ENCODE peak calls at places on chromosomes 11 and 22, in seven cellular contexts. O is mammary epithelial cell; R is CD8-positive, alpha-beta T cell; P is Calu3; E is epithelial cell of esophagus; L is Peyer's patch; C is K562. S is an unnamed sample.

GRCh38 chr11:78930810-78931209 is 356.1 kb upstream of the NARS2 start:
- DNase-seq in O (no peak), R (no peak), P (no peak), E (no peak), L (no peak), C (no peak), S (no peak)

GRCh38 chr22:17152971-17153370 is 6.1 kb downstream of the HDHD5 start:
- DNase-seq in O (no peak), R (no peak), P (no peak), E (no peak), L (no peak), C (no peak), S (no peak)

GRCh38 chr11:71470956-71471355 is 18.0 kb downstream of the NADSYN1 start:
- DNase-seq in O (no peak), R (no peak), P (no peak), E (no peak), L (no peak), C (no peak), S (no peak)

GRCh38 chr11:109132539-109132938 is 289.5 kb upstream of the C11orf87 start:
- DNase-seq in O (peak; percentile 5), R (no peak), P (no peak), E (peak; percentile 57), L (no peak), C (no peak), S (no peak)

GRCh38 chr11:47393163-47394049 is 15.0 kb upstream of the SLC39A13 start:
- DNase-seq in O (no peak), R (no peak), P (no peak), E (no peak), L (peak; percentile 42), C (peak; percentile 70), S (no peak)

GRCh38 chr11:68270334-68271022 is 1.3 kb downstream of the C11orf24 start:
- DNase-seq in O (no peak), R (no peak), P (no peak), E (no peak), L (no peak), C (no peak), S (no peak)

GRCh38 chr11:108895579-108896480 is 231.0 kb downstream of the DDX10 start:
- DNase-seq in O (peak; percentile 49), R (no peak), P (no peak), E (peak; percentile 78), L (no peak), C (no peak), S (no peak)

GRCh38 chr22:30649430-30650007 is 13.9 kb downstream of the SLC35E4 start:
- DNase-seq in O (peak; percentile 84), R (peak; percentile 69), P (peak; percentile 89), E (peak; percentile 94), L (no peak), C (peak; percentile 68), S (no peak)

GRCh38 chr11:128289048-128289447 is 298.3 kb downstream of the ETS1 start:
- DNase-seq in O (no peak), R (no peak), P (no peak), E (no peak), L (no peak), C (no peak), S (no peak)

GRCh38 chr11:58394195-58394594 is 12.5 kb downstream of the OR5B3 start:
- DNase-seq in O (peak; percentile 73), R (no peak), P (peak; percentile 5), E (peak; percentile 73), L (no peak), C (no peak), S (no peak)

GRCh38 chr22:32528316-32528715 is 53.7 kb downstream of the FBXO7 start:
- DNase-seq in O (no peak), R (no peak), P (no peak), E (no peak), L (no peak), C (no peak), S (no peak)

GRCh38 chr22:50408311-50408710 is 65.2 kb downstream of the PPP6R2 start:
- DNase-seq in O (no peak), R (no peak), P (no peak), E (no peak), L (no peak), C (no peak), S (no peak)

GRCh38 chr11:32658639-32659406 is 75.2 kb downstream of the EIF3M start:
- DNase-seq in O (peak; percentile 80), R (no peak), P (no peak), E (peak; percentile 73), L (no peak), C (no peak), S (no peak)

GRCh38 chr11:103566116-103566515 is 456.9 kb downstream of the DYNC2H1 start:
- DNase-seq in O (no peak), R (no peak), P (no peak), E (no peak), L (no peak), C (no peak), S (no peak)

GRCh38 chr11:75737314-75737713 is 19.7 kb downstream of the MOGAT2 start:
- DNase-seq in O (no peak), R (no peak), P (no peak), E (no peak), L (no peak), C (no peak), S (no peak)

GRCh38 chr22:30444632-30445437 is 19.3 kb downstream of the MTFP1 start:
- DNase-seq in O (peak; percentile 34), R (no peak), P (peak; percentile 80), E (peak; percentile 59), L (no peak), C (peak; percentile 84), S (peak; percentile 82)

GRCh38 chr11:47518212-47518959 is 34.5 kb downstream of the CELF1 start:
- DNase-seq in O (no peak), R (no peak), P (no peak), E (no peak), L (no peak), C (peak; percentile 26), S (no peak)

DNA sequence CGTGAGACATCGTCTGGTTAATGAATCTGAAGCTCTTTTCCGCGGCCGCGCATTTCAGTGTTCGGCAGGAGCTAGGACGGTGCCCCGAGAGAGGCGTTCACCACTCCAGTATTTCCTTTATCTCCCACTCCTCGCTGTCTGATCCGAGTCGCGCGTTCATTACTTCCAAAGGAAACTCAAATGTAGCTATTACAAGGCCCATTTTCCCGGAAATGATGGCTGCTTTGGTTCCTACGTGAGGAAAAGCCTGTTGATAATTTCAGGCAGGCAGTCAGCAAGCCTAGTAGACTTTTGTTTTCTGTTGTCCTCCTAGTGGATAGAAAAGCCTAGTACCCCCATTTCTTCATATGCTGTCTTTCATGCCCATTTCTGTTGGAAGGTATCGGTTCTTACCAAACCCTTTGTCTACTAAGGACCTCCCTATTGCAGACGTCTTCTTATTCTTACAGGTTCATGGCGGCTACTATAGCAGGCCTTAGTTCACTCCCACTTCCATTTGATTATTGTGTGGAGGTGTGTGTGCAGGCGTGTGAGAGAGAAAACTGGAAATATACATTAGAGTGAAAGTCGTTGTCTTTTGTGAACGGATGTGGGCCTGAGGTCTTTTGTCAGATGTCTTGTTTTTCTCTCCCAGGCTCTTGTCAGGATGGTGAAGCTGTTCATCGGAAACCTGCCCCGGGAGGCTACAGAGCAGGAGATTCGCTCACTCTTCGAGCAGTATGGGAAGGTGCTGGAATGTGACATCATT is 737 bp downstream of the RBM4 start:
- DNase-seq in O (peak; percentile 29), R (no peak), P (peak; percentile 11), E (peak; percentile 26), L (peak; percentile 38), C (peak; percentile 41), S (peak; percentile 20)
- TF ChIP-seq CTCF in O (no peak), R (no peak), P (no peak), E (no peak), L (peak; percentile 4), C (no peak), S (no peak)

GRCh38 chr11:14789879-14790484 is 102.0 kb downstream of the CYP2R1 start:
- DNase-seq in O (no peak), R (no peak), P (no peak), E (peak; percentile 27), L (no peak), C (peak; percentile 9), S (no peak)

GRCh38 chr11:14783788-14784187 is 108.2 kb downstream of the CYP2R1 start:
- DNase-seq in O (no peak), R (no peak), P (no peak), E (no peak), L (no peak), C (no peak), S (no peak)

DNA sequence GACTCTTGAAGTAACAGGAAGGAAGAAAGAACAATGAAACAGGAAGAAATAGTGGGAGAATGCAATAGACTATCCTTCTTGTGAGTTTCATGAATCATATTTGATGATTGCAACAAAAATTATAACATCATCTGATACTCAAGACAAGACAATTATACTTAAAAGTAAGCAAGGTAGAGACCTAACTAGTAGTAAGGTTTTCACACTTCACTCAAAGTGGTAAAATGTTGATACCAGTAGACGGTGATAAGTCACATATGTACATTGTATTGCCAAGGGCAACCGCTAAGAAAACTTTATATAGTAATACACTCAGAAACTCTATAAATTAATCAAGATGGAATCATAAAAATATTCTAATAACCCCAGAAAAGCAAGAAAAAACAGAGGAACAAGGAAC is 107.8 kb downstream of the CYP2R1 start:
- DNase-seq in O (no peak), R (no peak), P (no peak), E (no peak), L (no peak), C (no peak), S (no peak)
- TF ChIP-seq CTCF in O (no peak), R (no peak), P (no peak), E (no peak), L (no peak), C (no peak), S (no peak)

DNA sequence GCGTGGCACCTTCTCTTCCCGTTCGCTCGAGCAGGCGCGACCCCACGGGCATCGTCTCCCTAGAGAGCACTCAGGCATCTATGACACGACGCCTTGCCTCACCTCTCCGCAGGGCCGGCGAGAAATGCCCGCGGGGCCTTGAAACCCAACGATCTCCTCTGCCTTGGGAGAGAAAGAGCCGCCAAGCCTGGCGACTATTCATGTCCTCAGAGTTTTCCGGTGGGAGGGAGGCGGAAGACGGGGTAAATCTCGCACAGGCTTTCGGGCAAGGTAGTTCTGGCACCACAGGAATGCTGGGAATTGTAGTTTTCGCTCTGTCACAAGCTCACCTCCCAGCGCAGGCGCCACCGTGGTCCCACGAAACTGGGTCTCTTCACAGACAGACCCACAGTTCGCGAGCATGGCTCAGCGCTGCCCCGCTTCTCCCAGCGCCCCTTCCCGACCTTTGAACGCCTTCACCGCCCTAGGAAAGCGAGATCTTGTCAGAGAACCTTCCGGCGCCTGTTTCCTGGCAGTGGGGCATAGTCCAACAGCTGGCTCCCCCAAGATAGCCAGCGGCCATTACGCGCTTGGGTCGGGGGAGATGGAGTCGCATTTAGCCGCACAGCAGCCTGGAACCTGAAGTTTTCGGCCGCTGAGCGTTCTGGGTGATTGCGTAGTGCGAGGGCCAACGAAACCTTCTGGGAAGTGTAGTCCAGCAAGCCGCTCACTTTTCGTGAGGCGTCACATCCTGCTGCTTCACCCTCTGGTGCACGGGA is at the start of gene CCDC90B:
- DNase-seq in O (peak; percentile 96), R (peak; percentile 95), P (peak; percentile 85), E (peak; percentile 99), L (peak; percentile 95), C (peak; percentile 98), S (peak; percentile 85)
- TF ChIP-seq CTCF in O (peak; percentile 23), R (no peak), P (no peak), E (peak; percentile 47), L (peak; percentile 17), C (peak; percentile 69), S (no peak)

DNA sequence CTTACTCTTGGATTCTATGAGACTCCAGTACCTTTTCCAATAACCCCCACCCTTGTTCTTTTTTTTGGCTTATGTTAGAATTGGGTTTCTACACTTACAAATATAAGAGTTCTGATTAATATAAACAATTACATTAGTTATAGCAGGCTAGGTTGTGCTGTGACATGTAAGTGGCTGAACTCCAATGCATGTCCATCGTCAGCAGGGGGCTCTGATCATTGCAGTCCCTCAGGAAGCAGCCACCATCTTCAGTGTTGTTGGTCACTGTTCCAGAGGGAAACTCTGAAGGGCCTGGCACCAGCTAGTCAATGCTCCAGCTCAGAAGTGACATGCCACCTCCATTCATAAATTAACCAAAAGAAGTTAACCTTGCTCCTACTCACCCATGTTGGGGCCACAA is 5.6 kb downstream of the LIPT2 start:
- DNase-seq in O (no peak), R (no peak), P (peak; percentile 63), E (peak; percentile 33), L (no peak), C (peak; percentile 61), S (no peak)
- TF ChIP-seq CTCF in O (no peak), R (no peak), P (peak; percentile 51), E (no peak), L (peak; percentile 35), C (peak; percentile 64), S (no peak)